ENCODE peak calls at places on chromosomes 12 and 14, in eight cellular contexts. One of them, this sample, is unnamed.

GRCh38 chr14:89304972-89305703 is 111.9 kb downstream of the FOXN3 start:
- DNase-seq in renal cortical epithelial cell: no peak
- DNase-seq in pancreas: no peak
- DNase-seq in stimulated activated CD4-positive, alpha-beta T cell treated with anti-CD3 and anti-CD28 coated beads, Interleukin-4, amount 100 ng/mL, for 24 hours: no peak
- DNase-seq in mesendoderm: peak; percentile 58
- DNase-seq in Caki2: no peak
- DNase-seq in AG08395: peak; percentile 58
- DNase-seq in stimulated activated naive CD4-positive, alpha-beta T cell: no peak
- DNase-seq in this sample: no peak

GRCh38 chr12:94762259-94762942 is 112.0 kb upstream of the TMCC3 start:
- DNase-seq in renal cortical epithelial cell: peak; percentile 47
- DNase-seq in pancreas: no peak
- DNase-seq in stimulated activated CD4-positive, alpha-beta T cell treated with anti-CD3 and anti-CD28 coated beads, Interleukin-4, amount 100 ng/mL, for 24 hours: no peak
- DNase-seq in mesendoderm: no peak
- DNase-seq in Caki2: no peak
- DNase-seq in AG08395: no peak
- DNase-seq in stimulated activated naive CD4-positive, alpha-beta T cell: no peak
- DNase-seq in this sample: no peak

GRCh38 chr12:112559784-112560183 is 141.0 kb downstream of the PTPN11 start:
- DNase-seq in renal cortical epithelial cell: no peak
- DNase-seq in pancreas: no peak
- DNase-seq in stimulated activated CD4-positive, alpha-beta T cell treated with anti-CD3 and anti-CD28 coated beads, Interleukin-4, amount 100 ng/mL, for 24 hours: no peak
- DNase-seq in mesendoderm: no peak
- DNase-seq in Caki2: no peak
- DNase-seq in AG08395: no peak
- DNase-seq in stimulated activated naive CD4-positive, alpha-beta T cell: no peak
- DNase-seq in this sample: no peak

GRCh38 chr14:79134346-79134745 is 964.2 kb downstream of the NRXN3 start:
- DNase-seq in renal cortical epithelial cell: no peak
- DNase-seq in pancreas: no peak
- DNase-seq in stimulated activated CD4-positive, alpha-beta T cell treated with anti-CD3 and anti-CD28 coated beads, Interleukin-4, amount 100 ng/mL, for 24 hours: no peak
- DNase-seq in mesendoderm: no peak
- DNase-seq in Caki2: no peak
- DNase-seq in AG08395: no peak
- DNase-seq in stimulated activated naive CD4-positive, alpha-beta T cell: no peak
- DNase-seq in this sample: no peak

GRCh38 chr12:91432079-91432478 is 249.5 kb upstream of the DCN start:
- DNase-seq in renal cortical epithelial cell: peak; percentile 92
- DNase-seq in pancreas: no peak
- DNase-seq in stimulated activated CD4-positive, alpha-beta T cell treated with anti-CD3 and anti-CD28 coated beads, Interleukin-4, amount 100 ng/mL, for 24 hours: no peak
- DNase-seq in mesendoderm: peak; percentile 18
- DNase-seq in Caki2: no peak
- DNase-seq in AG08395: no peak
- DNase-seq in stimulated activated naive CD4-positive, alpha-beta T cell: no peak
- DNase-seq in this sample: no peak

GRCh38 chr14:74501135-74501614 is 7.6 kb downstream of the ISCA2 start:
- DNase-seq in renal cortical epithelial cell: peak; percentile 49
- DNase-seq in pancreas: peak; percentile 79
- DNase-seq in stimulated activated CD4-positive, alpha-beta T cell treated with anti-CD3 and anti-CD28 coated beads, Interleukin-4, amount 100 ng/mL, for 24 hours: no peak
- DNase-seq in mesendoderm: peak; percentile 93
- DNase-seq in Caki2: peak; percentile 17
- DNase-seq in AG08395: peak; percentile 64
- DNase-seq in stimulated activated naive CD4-positive, alpha-beta T cell: no peak
- DNase-seq in this sample: no peak

GRCh38 chr14:37254411-37254947 is 56.7 kb downstream of the MIPOL1 start:
- DNase-seq in renal cortical epithelial cell: no peak
- DNase-seq in pancreas: no peak
- DNase-seq in stimulated activated CD4-positive, alpha-beta T cell treated with anti-CD3 and anti-CD28 coated beads, Interleukin-4, amount 100 ng/mL, for 24 hours: no peak
- DNase-seq in mesendoderm: no peak
- DNase-seq in Caki2: no peak
- DNase-seq in AG08395: no peak
- DNase-seq in stimulated activated naive CD4-positive, alpha-beta T cell: no peak
- DNase-seq in this sample: no peak

GRCh38 chr12:57454566-57455373 is at the start of gene INHBE:
- DNase-seq in renal cortical epithelial cell: peak; percentile 70
- DNase-seq in pancreas: peak; percentile 68
- DNase-seq in stimulated activated CD4-positive, alpha-beta T cell treated with anti-CD3 and anti-CD28 coated beads, Interleukin-4, amount 100 ng/mL, for 24 hours: no peak
- DNase-seq in mesendoderm: peak; percentile 97
- DNase-seq in Caki2: peak; percentile 44
- DNase-seq in AG08395: peak; percentile 40
- DNase-seq in stimulated activated naive CD4-positive, alpha-beta T cell: no peak
- DNase-seq in this sample: peak; percentile 50

GRCh38 chr12:89477633-89478279 is 46.8 kb downstream of the GALNT4 start:
- DNase-seq in renal cortical epithelial cell: no peak
- DNase-seq in pancreas: no peak
- DNase-seq in stimulated activated CD4-positive, alpha-beta T cell treated with anti-CD3 and anti-CD28 coated beads, Interleukin-4, amount 100 ng/mL, for 24 hours: no peak
- DNase-seq in mesendoderm: no peak
- DNase-seq in Caki2: no peak
- DNase-seq in AG08395: no peak
- DNase-seq in stimulated activated naive CD4-positive, alpha-beta T cell: no peak
- DNase-seq in this sample: no peak

GRCh38 chr14:100530270-100531072 is 56.7 kb downstream of the BEGAIN start:
- DNase-seq in renal cortical epithelial cell: no peak
- DNase-seq in pancreas: peak; percentile 74
- DNase-seq in stimulated activated CD4-positive, alpha-beta T cell treated with anti-CD3 and anti-CD28 coated beads, Interleukin-4, amount 100 ng/mL, for 24 hours: no peak
- DNase-seq in mesendoderm: no peak
- DNase-seq in Caki2: no peak
- DNase-seq in AG08395: no peak
- DNase-seq in stimulated activated naive CD4-positive, alpha-beta T cell: no peak
- DNase-seq in this sample: no peak